ENCODE peak calls at places on chromosomes 3 and 15, in five cellular contexts. One of them, this sample, is unnamed.

GRCh38 chr3:184633185-184633584 is 71.6 kb downstream of the EPHB3 start:
- DNase-seq in cardiac muscle cell: peak; percentile 79
- DNase-seq in Peyer's patch: no peak
- DNase-seq in H9: no peak
- DNase-seq in pancreas: no peak
- DNase-seq in this sample: peak; percentile 20

GRCh38 chr15:75350601-75351331 is 3.9 kb downstream of the NEIL1 start:
- DNase-seq in cardiac muscle cell: no peak
- DNase-seq in H9: no peak
- DNase-seq in pancreas: no peak
- DNase-seq in Peyer's patch: no peak
- DNase-seq in this sample: peak; percentile 38

GRCh38 chr15:48693474-48693873 is 48.0 kb upstream of the FBN1 start:
- DNase-seq in Peyer's patch: no peak
- DNase-seq in pancreas: no peak
- DNase-seq in cardiac muscle cell: no peak
- DNase-seq in H9: no peak
- DNase-seq in this sample: no peak

GRCh38 chr15:20340331-20340811 is 201.2 kb downstream of the GOLGA6L6 start:
- DNase-seq in Peyer's patch: peak; percentile 44
- DNase-seq in H9: peak; percentile 74
- DNase-seq in pancreas: no peak
- DNase-seq in cardiac muscle cell: peak; percentile 44
- DNase-seq in this sample: peak; percentile 75

GRCh38 chr3:142850395-142851023 is 38.4 kb downstream of the PCOLCE2 start:
- DNase-seq in H9: no peak
- DNase-seq in pancreas: no peak
- DNase-seq in Peyer's patch: no peak
- DNase-seq in cardiac muscle cell: no peak
- DNase-seq in this sample: no peak

GRCh38 chr3:156664285-156665178 is 9.9 kb upstream of the TIPARP start:
- DNase-seq in H9: no peak
- DNase-seq in cardiac muscle cell: no peak
- DNase-seq in Peyer's patch: no peak
- DNase-seq in pancreas: no peak
- DNase-seq in this sample: no peak

GRCh38 chr3:112635674-112636073 is 5.3 kb downstream of the CCDC80 start:
- DNase-seq in cardiac muscle cell: peak; percentile 39
- DNase-seq in H9: no peak
- DNase-seq in pancreas: no peak
- DNase-seq in Peyer's patch: no peak
- DNase-seq in this sample: no peak

GRCh38 chr15:73989001-73989798 is 2.9 kb downstream of the STOML1 start:
- DNase-seq in cardiac muscle cell: no peak
- DNase-seq in Peyer's patch: peak; percentile 8
- DNase-seq in H9: no peak
- DNase-seq in pancreas: no peak
- DNase-seq in this sample: no peak

GRCh38 chr3:128323206-128324081 is 143.2 kb downstream of the DNAJB8 start:
- DNase-seq in Peyer's patch: no peak
- DNase-seq in H9: peak; percentile 18
- DNase-seq in cardiac muscle cell: no peak
- DNase-seq in pancreas: peak; percentile 88
- DNase-seq in this sample: no peak

GRCh38 chr15:61681038-61681418 is 379.2 kb downstream of the VPS13C start:
- DNase-seq in cardiac muscle cell: no peak
- DNase-seq in pancreas: no peak
- DNase-seq in H9: no peak
- DNase-seq in Peyer's patch: no peak
- DNase-seq in this sample: no peak

GRCh38 chr3:71111784-71112440 is 471.6 kb downstream of the FOXP1 start:
- DNase-seq in H9: no peak
- DNase-seq in Peyer's patch: no peak
- DNase-seq in cardiac muscle cell: no peak
- DNase-seq in pancreas: no peak
- DNase-seq in this sample: no peak

GRCh38 chr15:45402955-45403892 is 24.9 kb upstream of the GATM start:
- DNase-seq in pancreas: peak; percentile 45
- DNase-seq in H9: no peak
- DNase-seq in cardiac muscle cell: peak; percentile 68
- DNase-seq in Peyer's patch: peak; percentile 22
- DNase-seq in this sample: peak; percentile 33

GRCh38 chr3:125024817-125025216 is 31.0 kb downstream of the HEG1 start:
- DNase-seq in Peyer's patch: no peak
- DNase-seq in cardiac muscle cell: peak; percentile 39
- DNase-seq in H9: no peak
- DNase-seq in pancreas: no peak
- DNase-seq in this sample: peak; percentile 68

GRCh38 chr15:95304116-95304873 is 1026.2 kb upstream of the NR2F2 start:
- DNase-seq in H9: no peak
- DNase-seq in pancreas: no peak
- DNase-seq in cardiac muscle cell: peak; percentile 22
- DNase-seq in Peyer's patch: no peak
- DNase-seq in this sample: no peak

GRCh38 chr3:66416556-66417304 is 84.1 kb downstream of the LRIG1 start:
- DNase-seq in H9: no peak
- DNase-seq in cardiac muscle cell: no peak
- DNase-seq in Peyer's patch: no peak
- DNase-seq in pancreas: no peak
- DNase-seq in this sample: peak; percentile 30

GRCh38 chr3:87167634-87168456 is 59.3 kb upstream of the CHMP2B start:
- DNase-seq in H9: no peak
- DNase-seq in cardiac muscle cell: peak; percentile 42
- DNase-seq in pancreas: peak; percentile 7
- DNase-seq in Peyer's patch: no peak
- DNase-seq in this sample: no peak

GRCh38 chr3:41963823-41964222 is 1.9 kb upstream of the ULK4 start:
- DNase-seq in pancreas: no peak
- DNase-seq in Peyer's patch: no peak
- DNase-seq in H9: no peak
- DNase-seq in cardiac muscle cell: no peak
- DNase-seq in this sample: no peak

GRCh38 chr3:16249336-16249735 is 15.4 kb downstream of the DPH3 start:
- DNase-seq in cardiac muscle cell: peak; percentile 36
- DNase-seq in pancreas: no peak
- DNase-seq in H9: peak; percentile 62
- DNase-seq in Peyer's patch: no peak
- DNase-seq in this sample: no peak

GRCh38 chr3:172184106-172184822 is 144.9 kb downstream of the FNDC3B start:
- DNase-seq in cardiac muscle cell: no peak
- DNase-seq in Peyer's patch: no peak
- DNase-seq in pancreas: no peak
- DNase-seq in H9: no peak
- DNase-seq in this sample: no peak

DNA sequence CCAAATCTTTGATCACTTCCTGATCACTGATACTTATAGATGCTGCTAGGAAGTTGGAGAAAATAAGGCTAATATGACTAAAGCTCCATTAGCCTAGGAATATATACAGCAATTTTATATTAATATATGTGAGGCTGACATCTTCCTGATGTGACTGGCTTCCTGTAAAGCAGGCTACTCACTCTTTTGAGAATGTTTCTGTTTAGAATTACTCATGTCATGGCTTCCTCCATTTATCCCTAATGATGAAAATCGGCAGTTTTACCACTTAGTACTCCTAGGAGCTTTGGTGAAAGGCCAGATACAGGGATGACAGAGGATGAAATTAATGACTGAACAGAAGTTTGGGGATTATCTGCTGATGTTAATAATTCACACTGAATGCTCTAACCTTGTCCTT is 3.9 kb upstream of the MAP1A start:
- DNase-seq in Peyer's patch: no peak
- DNase-seq in pancreas: no peak
- DNase-seq in H9: no peak
- DNase-seq in cardiac muscle cell: no peak
- DNase-seq in this sample: no peak
- H3K27me3 ChIP-seq in Peyer's patch: no peaks in the 10 kb centered on the region
- H3K27me3 ChIP-seq in pancreas: peaks cover 3% of the 10 kb centered on the region
- H3K27me3 ChIP-seq in H9: peaks cover 12% of the 10 kb centered on the region
- H3K27me3 ChIP-seq in cardiac muscle cell: no peaks in the 10 kb centered on the region
- H3K27me3 ChIP-seq in this sample: peaks cover 1% of the 10 kb centered on the region

DNA sequence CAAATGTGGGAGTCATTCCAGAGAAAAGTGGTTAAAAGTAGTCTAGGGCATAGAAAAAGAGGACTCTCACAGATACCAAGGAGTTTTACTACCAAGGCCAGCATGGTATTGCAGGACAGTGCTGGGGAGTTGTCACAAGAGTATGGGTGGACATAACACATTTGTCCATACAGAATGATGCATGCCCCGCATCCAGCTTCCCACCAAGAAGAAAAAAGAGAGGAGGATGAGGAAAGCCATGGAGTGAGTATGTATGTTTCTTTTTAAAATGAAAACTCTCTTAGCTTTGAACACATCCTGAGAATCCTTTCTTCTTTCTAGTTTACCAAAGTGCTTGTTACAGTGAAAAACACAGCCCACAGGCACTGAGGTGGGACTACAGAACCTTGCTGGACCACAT is 12.5 kb downstream of the NR2E3 start:
- DNase-seq in Peyer's patch: no peak
- DNase-seq in pancreas: no peak
- DNase-seq in cardiac muscle cell: no peak
- DNase-seq in H9: no peak
- DNase-seq in this sample: no peak
- H3K9me3 ChIP-seq in Peyer's patch: no peaks in the 10 kb centered on the region
- H3K9me3 ChIP-seq in pancreas: no peaks in the 10 kb centered on the region
- H3K9me3 ChIP-seq in cardiac muscle cell: no peaks in the 10 kb centered on the region
- H3K9me3 ChIP-seq in H9: no peaks in the 10 kb centered on the region
- H3K9me3 ChIP-seq in this sample: peaks cover 41% of the 10 kb centered on the region

DNA sequence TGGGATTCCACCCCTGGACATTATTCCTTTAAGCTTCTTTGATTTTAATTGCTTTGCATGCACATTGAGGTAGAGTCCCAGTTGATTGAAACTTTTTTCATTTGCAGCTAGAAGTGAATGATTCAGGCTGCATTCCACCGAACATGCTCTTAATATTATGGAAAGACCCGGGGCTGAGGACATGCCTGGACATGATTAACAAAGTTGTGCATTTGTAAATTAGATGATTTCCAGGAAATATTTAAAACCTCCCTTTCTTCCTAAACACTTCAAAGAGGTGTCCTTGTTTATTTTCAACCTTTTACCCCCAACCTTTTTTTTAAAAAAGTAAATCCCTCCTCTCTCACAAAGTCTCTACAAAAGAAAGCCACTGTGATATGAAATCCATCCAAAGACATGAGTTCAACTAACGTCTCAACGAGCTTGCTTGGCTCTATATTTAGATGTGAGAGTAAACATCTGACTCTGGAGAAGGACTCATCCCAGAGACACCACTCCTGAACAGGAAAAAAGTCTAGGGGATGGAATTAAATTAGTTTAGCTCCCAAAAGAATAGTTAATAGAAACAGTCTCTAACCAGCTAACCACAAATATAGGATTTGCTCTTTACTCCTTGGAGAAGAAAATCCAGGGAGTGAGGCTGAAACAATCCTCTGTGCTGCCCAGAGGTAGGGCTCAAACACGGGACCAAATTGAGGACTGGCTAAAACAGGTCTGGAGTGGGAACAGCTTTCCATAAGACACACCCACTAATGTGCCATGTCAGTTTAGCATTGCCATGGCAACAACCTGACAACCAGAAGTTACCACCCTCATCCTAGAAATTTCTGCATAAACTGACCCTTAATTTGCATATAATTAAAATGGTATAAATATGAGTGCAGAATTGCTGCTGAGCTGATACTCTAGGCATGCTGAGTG is 83.1 kb downstream of the XXYLT1 start:
- DNase-seq in H9: no peak
- DNase-seq in cardiac muscle cell: no peak
- DNase-seq in Peyer's patch: no peak
- DNase-seq in pancreas: no peak
- DNase-seq in this sample: no peak
- H3K27ac ChIP-seq in H9: no peak overlapping the region
- H3K27ac ChIP-seq in cardiac muscle cell: peak overlapping the region; percentile 36
- H3K27ac ChIP-seq in Peyer's patch: peak overlapping the region; percentile 13
- H3K27ac ChIP-seq in pancreas: no peak overlapping the region
- H3K27ac ChIP-seq in this sample: no peak overlapping the region

GRCh38 chr15:33395376-33395775 is 84.6 kb downstream of the RYR3 start:
- DNase-seq in pancreas: no peak
- DNase-seq in H9: no peak
- DNase-seq in cardiac muscle cell: no peak
- DNase-seq in Peyer's patch: no peak
- DNase-seq in this sample: peak; percentile 25
- H3K27me3 ChIP-seq in pancreas: no peaks in the 10 kb centered on the region
- H3K27me3 ChIP-seq in H9: no peaks in the 10 kb centered on the region
- H3K27me3 ChIP-seq in cardiac muscle cell: no peaks in the 10 kb centered on the region
- H3K27me3 ChIP-seq in Peyer's patch: no peaks in the 10 kb centered on the region
- H3K27me3 ChIP-seq in this sample: no peaks in the 10 kb centered on the region

GRCh38 chr15:87154771-87155170 is 1075.1 kb downstream of the AGBL1 start:
- DNase-seq in Peyer's patch: no peak
- DNase-seq in H9: no peak
- DNase-seq in cardiac muscle cell: no peak
- DNase-seq in pancreas: no peak
- DNase-seq in this sample: no peak
- H3K9me3 ChIP-seq in Peyer's patch: no peaks in the 10 kb centered on the region
- H3K9me3 ChIP-seq in H9: no peaks in the 10 kb centered on the region
- H3K9me3 ChIP-seq in cardiac muscle cell: no peaks in the 10 kb centered on the region
- H3K9me3 ChIP-seq in pancreas: no peaks in the 10 kb centered on the region
- H3K9me3 ChIP-seq in this sample: no peaks in the 10 kb centered on the region

DNA sequence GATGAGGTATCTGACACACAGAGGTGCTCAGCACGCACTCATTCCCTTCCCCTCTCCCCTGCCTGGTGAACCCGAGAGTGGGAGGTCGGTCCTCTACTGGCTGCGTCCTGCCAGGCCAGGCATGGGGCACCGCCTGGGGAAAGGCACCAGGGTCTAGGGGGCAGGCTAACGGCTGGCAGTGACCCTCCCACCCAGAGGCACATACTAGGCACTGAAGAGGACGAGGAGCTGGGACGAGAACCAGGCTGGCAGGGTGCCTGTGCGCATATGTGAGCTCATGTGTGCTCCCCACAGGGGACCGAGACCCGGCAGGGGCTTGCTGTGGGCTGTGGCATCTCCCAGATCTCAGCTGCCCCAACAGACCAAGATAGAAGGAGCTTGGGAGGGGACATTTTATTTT is 86.7 kb downstream of the IQSEC1 start:
- DNase-seq in Peyer's patch: no peak
- DNase-seq in H9: no peak
- DNase-seq in pancreas: no peak
- DNase-seq in cardiac muscle cell: no peak
- DNase-seq in this sample: peak; percentile 50
- H3K27ac ChIP-seq in Peyer's patch: no peak overlapping the region
- H3K27ac ChIP-seq in H9: no peak overlapping the region
- H3K27ac ChIP-seq in pancreas: no peak overlapping the region
- H3K27ac ChIP-seq in cardiac muscle cell: no peak overlapping the region
- H3K27ac ChIP-seq in this sample: peak overlapping the region; percentile 50

This sample was measured in psoas muscle.